ENCODE peak calls at places on chromosomes 3 and 15, in five cellular contexts. S is fibroblast of lung, L is endothelial cell, U is iPS-NIHi11, G is AG10803. Z is an unnamed sample.

GRCh38 chr3:195570912-195571311 is 12.8 kb downstream of the APOD start:
- DNase-seq in S (no peak), L (no peak), U (no peak), G (no peak), Z (no peak)

GRCh38 chr3:40476478-40477470 is at the start of gene ZNF619:
- DNase-seq in S (peak), L (peak), U (peak), G (peak), Z (peak)

GRCh38 chr3:128933213-128933921 is 53.9 kb downstream of the ACAD9 start:
- DNase-seq in S (no peak), L (no peak), U (no peak), G (no peak), Z (no peak)

GRCh38 chr15:39079296-39079834 is 501.5 kb upstream of the THBS1 start:
- DNase-seq in S (peak), L (no peak), U (no peak), G (peak), Z (no peak)

GRCh38 chr3:117665311-117665710 is 955.7 kb downstream of the TUSC7 start:
- DNase-seq in S (no peak), L (no peak), U (no peak), G (no peak), Z (no peak)

GRCh38 chr15:72222433-72222832 is 8.6 kb downstream of the PKM start:
- DNase-seq in S (peak), L (no peak), U (no peak), G (peak), Z (no peak)

GRCh38 chr15:94576889-94577533 is 345.6 kb downstream of the MCTP2 start:
- DNase-seq in S (no peak), L (peak), U (peak), G (peak), Z (peak)

GRCh38 chr15:70741677-70742293 is 21.6 kb downstream of the UACA start:
- DNase-seq in S (peak), L (no peak), U (no peak), G (peak), Z (no peak)